ENCODE peak calls at places on chromosomes 5 and 9, in six cellular contexts. I is choroid plexus epithelial cell, E is lower lobe of right lung, N is fibroblast of mammary gland, J is IMR-90, S is A549. V is an unnamed sample.

GRCh38 chr9:106890621-106891020 is 27.7 kb downstream of the ZNF462 start:
- DNase-seq in I (peak), E (no peak), N (peak), J (no peak), S (no peak), V (no peak)

GRCh38 chr5:39108987-39109386 is 34.8 kb upstream of the RICTOR start:
- DNase-seq in I (no peak), E (no peak), N (no peak), J (no peak), S (no peak), V (no peak)

GRCh38 chr5:17132444-17133083 is 84.9 kb upstream of the BASP1 start:
- DNase-seq in I (peak), E (no peak), N (peak), J (peak), S (peak), V (peak)

GRCh38 chr5:129820-130219 is 37.9 kb downstream of the PLEKHG4B start:
- DNase-seq in I (peak), E (no peak), N (peak), J (peak), S (no peak), V (peak)

GRCh38 chr5:136036991-136037705 is 8.4 kb downstream of the TGFBI start:
- DNase-seq in I (peak), E (no peak), N (no peak), J (peak), S (no peak), V (peak)

GRCh38 chr5:111932628-111933027 is 175.6 kb upstream of the NREP start:
- DNase-seq in I (no peak), E (no peak), N (peak), J (no peak), S (no peak), V (no peak)

GRCh38 chr5:98997000-98997399 is 68.2 kb upstream of the CHD1 start:
- DNase-seq in I (peak), E (no peak), N (peak), J (peak), S (no peak), V (peak)

GRCh38 chr9:4549751-4550295 is 59.6 kb downstream of the SLC1A1 start:
- DNase-seq in I (no peak), E (no peak), N (peak), J (no peak), S (no peak), V (peak)

GRCh38 chr5:84249918-84250635 is 134.6 kb downstream of the EDIL3 start:
- DNase-seq in I (peak), E (no peak), N (peak), J (peak), S (no peak), V (peak)

GRCh38 chr5:87776785-87777184 is 364.1 kb upstream of the CCNH start:
- DNase-seq in I (no peak), E (no peak), N (no peak), J (no peak), S (no peak), V (no peak)

GRCh38 chr5:122323132-122323548 is 11.1 kb downstream of the SNCAIP start:
- DNase-seq in I (no peak), E (no peak), N (peak), J (peak), S (no peak), V (peak)

GRCh38 chr9:445033-445432 is 230.4 kb downstream of the DOCK8 start:
- DNase-seq in I (peak), E (no peak), N (peak), J (no peak), S (no peak), V (peak)

GRCh38 chr9:124257070-124257864 is 482 bp upstream of the NEK6 start:
- DNase-seq in I (no peak), E (peak), N (peak), J (no peak), S (no peak), V (peak)

GRCh38 chr5:53425598-53426516 is 54.6 kb upstream of the FST start:
- DNase-seq in I (no peak), E (no peak), N (peak), J (no peak), S (no peak), V (peak)

GRCh38 chr9:1231998-1232919 is 182.1 kb downstream of the DMRT2 start:
- DNase-seq in I (peak), E (peak), N (peak), J (peak), S (peak), V (peak)

GRCh38 chr5:14250778-14251711 is 107.9 kb downstream of the TRIO start:
- DNase-seq in I (no peak), E (no peak), N (no peak), J (no peak), S (no peak), V (no peak)

GRCh38 chr5:113061851-113062631 is 85.4 kb downstream of the DCP2 start:
- DNase-seq in I (peak), E (no peak), N (peak), J (peak), S (no peak), V (peak)

GRCh38 chr9:80401243-80401642 is 829.5 kb downstream of the TLE4 start:
- DNase-seq in I (no peak), E (no peak), N (no peak), J (no peak), S (no peak), V (no peak)

GRCh38 chr9:126938332-126938731 is 23.8 kb downstream of the RALGPS1 start:
- DNase-seq in I (no peak), E (no peak), N (no peak), J (no peak), S (no peak), V (no peak)

GRCh38 chr9:20683351-20684034 is 566 bp upstream of the FOCAD start:
- DNase-seq in I (peak), E (peak), N (peak), J (peak), S (peak), V (peak)

GRCh38 chr5:137385064-137385463 is 114.1 kb downstream of the SPOCK1 start:
- DNase-seq in I (no peak), E (no peak), N (no peak), J (no peak), S (no peak), V (no peak)

GRCh38 chr5:181053760-181054122 is 13.7 kb downstream of the BTNL9 start:
- DNase-seq in I (no peak), E (no peak), N (no peak), J (no peak), S (no peak), V (no peak)

GRCh38 chr9:129483467-129484324 is 137.2 kb downstream of the C9orf50 start:
- DNase-seq in I (peak), E (peak), N (peak), J (peak), S (peak), V (peak)

GRCh38 chr9:35510745-35511428 is 21.0 kb downstream of the RUSC2 start:
- DNase-seq in I (peak), E (no peak), N (peak), J (peak), S (peak), V (peak)

GRCh38 chr9:76218868-76219462 is 175.3 kb downstream of the RFK start:
- DNase-seq in I (peak), E (no peak), N (peak), J (no peak), S (no peak), V (no peak)

GRCh38 chr5:134945041-134945440 is 22.7 kb upstream of the CATSPER3 start:
- DNase-seq in I (no peak), E (no peak), N (peak), J (peak), S (no peak), V (no peak)

GRCh38 chr9:88312070-88312469 is 76.2 kb upstream of the SPIN1 start:
- DNase-seq in I (no peak), E (no peak), N (no peak), J (no peak), S (no peak), V (no peak)

GRCh38 chr5:91224969-91225368 is 158.1 kb downstream of the ARRDC3 start:
- DNase-seq in I (no peak), E (no peak), N (no peak), J (no peak), S (no peak), V (no peak)

GRCh38 chr5:43772601-43773031 is 169.6 kb downstream of the NNT start:
- DNase-seq in I (peak), E (no peak), N (peak), J (peak), S (no peak), V (peak)

GRCh38 chr9:121861501-121862180 is 210.2 kb downstream of the DAB2IP start:
- DNase-seq in I (peak), E (no peak), N (peak), J (no peak), S (peak), V (no peak)

GRCh38 chr5:93675458-93676450 is 65.6 kb downstream of the POU5F2 start:
- DNase-seq in I (no peak), E (no peak), N (peak), J (peak), S (no peak), V (no peak)

GRCh38 chr5:93674138-93674537 is 67.3 kb downstream of the POU5F2 start:
- DNase-seq in I (no peak), E (no peak), N (peak), J (peak), S (no peak), V (no peak)

GRCh38 chr5:93676707-93677106 is 64.7 kb downstream of the POU5F2 start:
- DNase-seq in I (no peak), E (no peak), N (peak), J (no peak), S (no peak), V (peak)

GRCh38 chr5:93674866-93675457 is 66.4 kb downstream of the POU5F2 start:
- DNase-seq in I (no peak), E (no peak), N (no peak), J (no peak), S (no peak), V (no peak)

DNA sequence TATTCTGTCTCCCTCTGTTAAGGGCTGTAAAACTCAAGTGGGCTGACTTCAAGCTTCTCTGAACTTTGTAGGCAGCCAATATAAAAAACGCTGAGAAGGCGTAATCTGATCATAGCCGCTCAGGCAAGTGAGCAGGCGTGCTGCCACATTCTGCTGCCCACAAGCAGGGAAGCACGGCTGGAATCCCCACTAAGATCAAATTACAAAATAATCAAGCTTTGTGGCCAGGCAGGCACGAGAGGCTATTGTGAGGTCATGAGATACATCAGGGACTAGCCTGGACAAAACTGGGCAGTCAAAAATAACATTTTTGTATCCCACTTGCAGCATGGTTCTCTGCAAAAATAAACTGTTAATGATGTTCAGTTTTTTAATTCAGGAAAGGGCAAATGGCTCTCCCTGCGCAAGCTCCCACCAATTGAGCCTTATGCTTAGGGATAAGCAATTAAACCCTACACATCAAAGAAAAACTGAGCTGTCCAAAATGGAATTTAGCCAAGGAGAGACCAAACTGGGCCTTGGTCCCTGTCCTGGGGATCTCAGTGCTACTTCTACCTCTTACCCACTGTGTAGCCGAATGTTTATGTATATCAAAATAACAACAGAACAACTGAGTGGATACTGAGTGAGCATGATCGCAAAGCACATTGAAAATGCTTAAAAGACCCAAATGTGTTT is 63.9 kb downstream of the POU5F2 start:
- DNase-seq in I (peak), E (peak), N (peak), J (peak), S (no peak), V (peak)
- H3K4me3 ChIP-seq in I (no peak), E (no peak), N (no peak), J (no peak), S (no peak), V (no peak)

GRCh38 chr9:109108318-109108717 is 11.4 kb downstream of the TMEM245 start:
- DNase-seq in I (peak), E (no peak), N (peak), J (peak), S (no peak), V (peak)
- H3K4me3 ChIP-seq in I (no peak), E (no peak), N (no peak), J (peak), S (peak), V (no peak)

GRCh38 chr5:35484241-35484640 is 133.4 kb upstream of the SPEF2 start:
- DNase-seq in I (no peak), E (no peak), N (no peak), J (no peak), S (no peak), V (no peak)

GRCh38 chr5:35482167-35482755 is 135.4 kb upstream of the SPEF2 start:
- DNase-seq in I (no peak), E (no peak), N (no peak), J (no peak), S (no peak), V (no peak)

GRCh38 chr5:35487255-35488035 is 130.2 kb upstream of the SPEF2 start:
- DNase-seq in I (peak), E (no peak), N (no peak), J (peak), S (no peak), V (peak)

GRCh38 chr5:35485487-35485886 is 132.2 kb upstream of the SPEF2 start:
- DNase-seq in I (no peak), E (no peak), N (no peak), J (no peak), S (no peak), V (no peak)

GRCh38 chr5:35483797-35484196 is 133.9 kb upstream of the SPEF2 start:
- DNase-seq in I (no peak), E (no peak), N (no peak), J (no peak), S (no peak), V (no peak)
- H3K4me3 ChIP-seq in I (no peak), E (no peak), N (no peak), J (no peak), S (no peak), V (no peak)

DNA sequence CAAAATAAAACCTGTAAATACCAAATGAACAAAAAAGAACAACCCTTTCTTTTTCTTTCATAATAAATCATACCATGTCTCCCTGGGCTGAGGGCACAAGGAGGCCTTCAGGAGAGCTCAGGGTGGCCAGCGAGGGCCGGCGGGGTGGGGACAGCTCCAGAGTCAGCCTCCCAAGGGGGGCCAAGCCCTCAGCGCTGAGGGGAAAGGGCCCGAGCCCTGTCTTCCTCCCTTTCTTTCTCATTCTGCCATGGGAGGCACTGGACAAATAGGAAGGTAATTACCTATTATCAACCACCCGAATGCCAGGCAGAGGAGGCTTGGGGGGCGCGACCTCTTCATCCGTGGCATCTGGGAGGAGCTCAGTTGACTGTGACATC is 83.5 kb downstream of the PRRT1B start:
- DNase-seq in I (no peak), E (no peak), N (no peak), J (no peak), S (no peak), V (no peak)
- H3K4me3 ChIP-seq in I (no peak), E (no peak), N (no peak), J (no peak), S (no peak), V (no peak)

DNA sequence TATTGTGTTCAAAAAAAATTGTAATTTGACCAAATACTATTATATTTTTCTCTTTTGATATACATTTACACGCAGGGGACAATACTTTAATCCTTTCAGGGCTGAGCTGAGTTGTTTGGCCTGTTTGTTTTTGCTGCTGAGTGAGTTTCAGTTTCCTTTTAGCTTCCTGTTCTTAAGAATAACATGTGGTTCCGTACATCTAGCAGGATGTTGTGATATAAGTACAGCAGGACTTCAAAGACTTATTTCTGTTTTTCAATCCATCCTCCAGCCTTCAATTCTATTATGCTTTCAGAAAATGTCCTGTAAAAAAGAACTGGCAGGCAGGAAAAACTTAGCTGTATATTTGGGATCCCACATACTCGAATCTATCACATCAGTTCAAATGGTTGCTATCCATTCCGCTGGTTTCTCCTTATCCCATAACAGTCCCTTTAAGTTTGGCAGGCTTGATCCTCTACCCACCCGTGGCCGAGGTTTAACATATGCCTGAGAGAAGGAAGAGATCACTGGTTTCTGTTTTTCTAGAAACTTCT is 1037.3 kb upstream of the ACO1 start:
- DNase-seq in I (peak), E (no peak), N (peak), J (no peak), S (no peak), V (no peak)
- H3K4me3 ChIP-seq in I (peak), E (peak), N (no peak), J (no peak), S (no peak), V (peak)

DNA sequence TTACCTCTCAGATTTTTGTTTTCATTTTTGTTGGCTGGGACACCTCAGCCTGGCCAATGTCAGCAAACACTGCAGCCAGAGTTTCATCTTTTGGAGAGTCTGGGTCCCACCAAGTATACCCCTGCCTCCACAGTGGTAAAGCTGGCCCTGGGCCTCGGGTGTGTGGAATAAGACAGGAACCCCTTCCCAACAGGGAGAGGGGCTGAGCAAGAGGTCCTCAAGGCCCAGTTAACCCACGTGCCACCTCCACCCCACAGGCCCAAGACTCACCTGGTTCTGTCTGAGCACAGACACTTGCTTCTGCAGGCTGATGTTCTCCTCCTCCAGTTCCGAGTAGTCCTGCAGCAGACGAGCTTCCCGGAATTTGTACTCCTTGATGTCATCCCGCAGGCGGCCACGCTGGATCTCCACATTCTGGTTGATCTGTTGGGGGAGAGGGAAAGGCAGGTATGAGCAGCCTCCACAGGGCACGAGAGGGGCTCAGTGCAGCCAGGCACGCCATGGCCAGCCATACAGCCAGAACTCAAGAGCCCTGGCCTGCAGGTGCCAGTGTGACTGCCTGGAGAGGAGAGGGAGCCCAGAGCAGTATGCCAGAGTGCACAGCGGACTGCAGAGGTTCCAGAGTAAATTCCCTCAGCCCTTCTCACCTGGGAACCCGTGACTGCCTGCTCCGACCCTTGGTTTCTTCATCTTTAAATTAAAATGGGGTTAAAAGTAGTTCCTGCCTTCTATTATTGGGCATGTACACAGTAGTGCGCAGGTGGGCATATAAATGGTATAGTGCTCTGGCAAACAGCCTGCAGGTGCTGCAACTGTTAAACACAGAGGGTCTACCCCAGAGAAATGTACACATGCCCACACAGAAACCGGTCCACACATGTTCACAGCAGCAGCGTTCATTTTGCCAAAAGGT is 42.0 kb downstream of the BICD2 start:
- DNase-seq in I (no peak), E (peak), N (no peak), J (no peak), S (no peak), V (no peak)
- H3K4me3 ChIP-seq in I (no peak), E (no peak), N (no peak), J (no peak), S (no peak), V (no peak)

GRCh38 chr5:132825824-132826391 is 4.5 kb downstream of the SHROOM1 start:
- DNase-seq in I (no peak), E (peak), N (no peak), J (no peak), S (no peak), V (no peak)
- H3K4me3 ChIP-seq in I (peak), E (no peak), N (no peak), J (no peak), S (no peak), V (no peak)

GRCh38 chr9:114803459-114803858 is 2.4 kb downstream of the TNFSF15 start:
- DNase-seq in I (no peak), E (no peak), N (no peak), J (no peak), S (no peak), V (no peak)

GRCh38 chr9:114804504-114804903 is 1.3 kb downstream of the TNFSF15 start:
- DNase-seq in I (peak), E (no peak), N (peak), J (peak), S (no peak), V (peak)

GRCh38 chr9:114803886-114804285 is 2.0 kb downstream of the TNFSF15 start:
- DNase-seq in I (peak), E (no peak), N (no peak), J (peak), S (no peak), V (peak)

GRCh38 chr9:114806571-114806970 is 732 bp upstream of the TNFSF15 start:
- DNase-seq in I (no peak), E (no peak), N (no peak), J (no peak), S (no peak), V (no peak)

GRCh38 chr9:114805670-114806551 is at the start of gene TNFSF15:
- DNase-seq in I (peak), E (peak), N (no peak), J (peak), S (no peak), V (no peak)
- H3K4me3 ChIP-seq in I (peak), E (peak), N (no peak), J (no peak), S (peak), V (no peak)